ENCODE peak calls at places on chromosomes 7 and 10, in nine cellular contexts. One of them, this sample, is unnamed.

GRCh38 chr10:79142064-79142491 is 73.3 kb downstream of the ZMIZ1 start:
- DNase-seq in anterior cingulate cortex: no peak
- DNase-seq in SHP77: no peak
- DNase-seq in ELR: peak; percentile 65
- DNase-seq in activated CD8-positive, alpha-beta memory T cell treated with anti-CD3 and anti-CD28 coated beads for 48 hours: no peak
- DNase-seq in T-helper 9 cell: no peak
- DNase-seq in GM12878: no peak
- DNase-seq in NCI-H2029: peak; percentile 33
- DNase-seq in NCI-H1092 treated with DMSO at 0.1 percent for 48 hours: peak; percentile 54
- DNase-seq in this sample: no peak

GRCh38 chr7:67470256-67470751 is 473.7 kb downstream of the TYW1 start:
- DNase-seq in GM12878: no peak
- DNase-seq in activated CD8-positive, alpha-beta memory T cell treated with anti-CD3 and anti-CD28 coated beads for 48 hours: no peak
- DNase-seq in NCI-H1092 treated with DMSO at 0.1 percent for 48 hours: no peak
- DNase-seq in SHP77: no peak
- DNase-seq in T-helper 9 cell: no peak
- DNase-seq in NCI-H2029: no peak
- DNase-seq in anterior cingulate cortex: no peak
- DNase-seq in ELR: no peak
- DNase-seq in this sample: no peak

GRCh38 chr10:133235265-133235664 is 2.4 kb upstream of the VENTX start:
- DNase-seq in T-helper 9 cell: no peak
- DNase-seq in anterior cingulate cortex: no peak
- DNase-seq in GM12878: no peak
- DNase-seq in activated CD8-positive, alpha-beta memory T cell treated with anti-CD3 and anti-CD28 coated beads for 48 hours: no peak
- DNase-seq in NCI-H2029: no peak
- DNase-seq in NCI-H1092 treated with DMSO at 0.1 percent for 48 hours: no peak
- DNase-seq in ELR: no peak
- DNase-seq in SHP77: no peak
- DNase-seq in this sample: no peak

GRCh38 chr7:33388332-33388731 is 259.0 kb downstream of the BBS9 start:
- DNase-seq in activated CD8-positive, alpha-beta memory T cell treated with anti-CD3 and anti-CD28 coated beads for 48 hours: no peak
- DNase-seq in SHP77: no peak
- DNase-seq in GM12878: no peak
- DNase-seq in T-helper 9 cell: no peak
- DNase-seq in NCI-H1092 treated with DMSO at 0.1 percent for 48 hours: no peak
- DNase-seq in ELR: no peak
- DNase-seq in NCI-H2029: no peak
- DNase-seq in anterior cingulate cortex: no peak
- DNase-seq in this sample: no peak

GRCh38 chr10:49571419-49571818 is 32.5 kb upstream of the ERCC6 start:
- DNase-seq in NCI-H2029: no peak
- DNase-seq in activated CD8-positive, alpha-beta memory T cell treated with anti-CD3 and anti-CD28 coated beads for 48 hours: no peak
- DNase-seq in SHP77: no peak
- DNase-seq in T-helper 9 cell: no peak
- DNase-seq in GM12878: no peak
- DNase-seq in NCI-H1092 treated with DMSO at 0.1 percent for 48 hours: peak; percentile 12
- DNase-seq in ELR: peak; percentile 35
- DNase-seq in anterior cingulate cortex: no peak
- DNase-seq in this sample: no peak

GRCh38 chr7:155349601-155350331 is 52.1 kb downstream of the INSIG1 start:
- DNase-seq in ELR: no peak
- DNase-seq in NCI-H1092 treated with DMSO at 0.1 percent for 48 hours: no peak
- DNase-seq in activated CD8-positive, alpha-beta memory T cell treated with anti-CD3 and anti-CD28 coated beads for 48 hours: no peak
- DNase-seq in GM12878: no peak
- DNase-seq in SHP77: no peak
- DNase-seq in anterior cingulate cortex: no peak
- DNase-seq in T-helper 9 cell: no peak
- DNase-seq in NCI-H2029: no peak
- DNase-seq in this sample: no peak

GRCh38 chr7:156219307-156220077 is 407.2 kb upstream of the SHH start:
- DNase-seq in GM12878: no peak
- DNase-seq in activated CD8-positive, alpha-beta memory T cell treated with anti-CD3 and anti-CD28 coated beads for 48 hours: no peak
- DNase-seq in NCI-H2029: no peak
- DNase-seq in anterior cingulate cortex: no peak
- DNase-seq in ELR: no peak
- DNase-seq in NCI-H1092 treated with DMSO at 0.1 percent for 48 hours: no peak
- DNase-seq in SHP77: no peak
- DNase-seq in T-helper 9 cell: no peak
- DNase-seq in this sample: no peak

GRCh38 chr7:77441046-77441445 is 24.9 kb upstream of the GSAP start:
- DNase-seq in T-helper 9 cell: no peak
- DNase-seq in NCI-H1092 treated with DMSO at 0.1 percent for 48 hours: no peak
- DNase-seq in activated CD8-positive, alpha-beta memory T cell treated with anti-CD3 and anti-CD28 coated beads for 48 hours: no peak
- DNase-seq in SHP77: no peak
- DNase-seq in anterior cingulate cortex: no peak
- DNase-seq in GM12878: no peak
- DNase-seq in ELR: peak; percentile 51
- DNase-seq in NCI-H2029: no peak
- DNase-seq in this sample: no peak

GRCh38 chr10:62638062-62638477 is 166.4 kb upstream of the ADO start:
- DNase-seq in anterior cingulate cortex: no peak
- DNase-seq in ELR: peak; percentile 22
- DNase-seq in NCI-H2029: no peak
- DNase-seq in GM12878: peak; percentile 77
- DNase-seq in T-helper 9 cell: no peak
- DNase-seq in SHP77: no peak
- DNase-seq in NCI-H1092 treated with DMSO at 0.1 percent for 48 hours: no peak
- DNase-seq in activated CD8-positive, alpha-beta memory T cell treated with anti-CD3 and anti-CD28 coated beads for 48 hours: no peak
- DNase-seq in this sample: no peak

GRCh38 chr10:130623680-130624271 is 487.6 kb downstream of the GLRX3 start:
- DNase-seq in NCI-H2029: no peak
- DNase-seq in NCI-H1092 treated with DMSO at 0.1 percent for 48 hours: no peak
- DNase-seq in anterior cingulate cortex: no peak
- DNase-seq in GM12878: no peak
- DNase-seq in ELR: no peak
- DNase-seq in SHP77: no peak
- DNase-seq in activated CD8-positive, alpha-beta memory T cell treated with anti-CD3 and anti-CD28 coated beads for 48 hours: no peak
- DNase-seq in T-helper 9 cell: no peak
- DNase-seq in this sample: no peak

GRCh38 chr7:115635367-115635766 is 395.2 kb downstream of the TFEC start:
- DNase-seq in NCI-H1092 treated with DMSO at 0.1 percent for 48 hours: no peak
- DNase-seq in anterior cingulate cortex: no peak
- DNase-seq in SHP77: no peak
- DNase-seq in NCI-H2029: no peak
- DNase-seq in activated CD8-positive, alpha-beta memory T cell treated with anti-CD3 and anti-CD28 coated beads for 48 hours: no peak
- DNase-seq in GM12878: no peak
- DNase-seq in ELR: no peak
- DNase-seq in T-helper 9 cell: no peak
- DNase-seq in this sample: no peak

GRCh38 chr7:123871998-123872867 is 27.3 kb downstream of the HYAL4 start:
- DNase-seq in NCI-H2029: peak; percentile 28
- DNase-seq in NCI-H1092 treated with DMSO at 0.1 percent for 48 hours: peak; percentile 87
- DNase-seq in SHP77: peak; percentile 44
- DNase-seq in ELR: peak; percentile 59
- DNase-seq in activated CD8-positive, alpha-beta memory T cell treated with anti-CD3 and anti-CD28 coated beads for 48 hours: no peak
- DNase-seq in anterior cingulate cortex: no peak
- DNase-seq in T-helper 9 cell: peak; percentile 3
- DNase-seq in GM12878: no peak
- DNase-seq in this sample: peak; percentile 67

GRCh38 chr10:125113661-125114388 is 46.5 kb downstream of the CTBP2 start:
- DNase-seq in GM12878: no peak
- DNase-seq in SHP77: no peak
- DNase-seq in NCI-H2029: no peak
- DNase-seq in T-helper 9 cell: no peak
- DNase-seq in activated CD8-positive, alpha-beta memory T cell treated with anti-CD3 and anti-CD28 coated beads for 48 hours: no peak
- DNase-seq in ELR: peak; percentile 23
- DNase-seq in NCI-H1092 treated with DMSO at 0.1 percent for 48 hours: no peak
- DNase-seq in anterior cingulate cortex: no peak
- DNase-seq in this sample: no peak

GRCh38 chr7:155166673-155167370 is 96.7 kb downstream of the HTR5A start:
- DNase-seq in NCI-H1092 treated with DMSO at 0.1 percent for 48 hours: no peak
- DNase-seq in GM12878: no peak
- DNase-seq in ELR: peak; percentile 98
- DNase-seq in activated CD8-positive, alpha-beta memory T cell treated with anti-CD3 and anti-CD28 coated beads for 48 hours: no peak
- DNase-seq in anterior cingulate cortex: no peak
- DNase-seq in NCI-H2029: no peak
- DNase-seq in T-helper 9 cell: no peak
- DNase-seq in SHP77: no peak
- DNase-seq in this sample: no peak

GRCh38 chr7:91288208-91288824 is 24.1 kb downstream of the FZD1 start:
- DNase-seq in anterior cingulate cortex: no peak
- DNase-seq in NCI-H1092 treated with DMSO at 0.1 percent for 48 hours: no peak
- DNase-seq in T-helper 9 cell: no peak
- DNase-seq in ELR: peak; percentile 17
- DNase-seq in activated CD8-positive, alpha-beta memory T cell treated with anti-CD3 and anti-CD28 coated beads for 48 hours: no peak
- DNase-seq in SHP77: peak; percentile 17
- DNase-seq in NCI-H2029: peak; percentile 34
- DNase-seq in GM12878: no peak
- DNase-seq in this sample: peak; percentile 76

GRCh38 chr7:945147-945555 is 9.3 kb downstream of the ADAP1 start:
- DNase-seq in NCI-H2029: no peak
- DNase-seq in ELR: no peak
- DNase-seq in GM12878: no peak
- DNase-seq in SHP77: no peak
- DNase-seq in NCI-H1092 treated with DMSO at 0.1 percent for 48 hours: no peak
- DNase-seq in activated CD8-positive, alpha-beta memory T cell treated with anti-CD3 and anti-CD28 coated beads for 48 hours: no peak
- DNase-seq in T-helper 9 cell: no peak
- DNase-seq in anterior cingulate cortex: no peak
- DNase-seq in this sample: no peak

GRCh38 chr10:91381562-91381923 is 28.6 kb upstream of the HECTD2 start:
- DNase-seq in GM12878: no peak
- DNase-seq in NCI-H2029: no peak
- DNase-seq in SHP77: no peak
- DNase-seq in T-helper 9 cell: no peak
- DNase-seq in NCI-H1092 treated with DMSO at 0.1 percent for 48 hours: no peak
- DNase-seq in anterior cingulate cortex: no peak
- DNase-seq in ELR: no peak
- DNase-seq in activated CD8-positive, alpha-beta memory T cell treated with anti-CD3 and anti-CD28 coated beads for 48 hours: no peak
- DNase-seq in this sample: no peak

GRCh38 chr10:4981722-4982471 is 18.7 kb downstream of the AKR1C1 start:
- DNase-seq in anterior cingulate cortex: no peak
- DNase-seq in activated CD8-positive, alpha-beta memory T cell treated with anti-CD3 and anti-CD28 coated beads for 48 hours: no peak
- DNase-seq in SHP77: peak; percentile 50
- DNase-seq in T-helper 9 cell: no peak
- DNase-seq in NCI-H2029: no peak
- DNase-seq in GM12878: no peak
- DNase-seq in ELR: peak; percentile 63
- DNase-seq in NCI-H1092 treated with DMSO at 0.1 percent for 48 hours: no peak
- DNase-seq in this sample: peak; percentile 70

GRCh38 chr7:152462995-152463713 is 27.4 kb upstream of the KMT2C start:
- DNase-seq in NCI-H2029: peak; percentile 70
- DNase-seq in T-helper 9 cell: no peak
- DNase-seq in SHP77: peak; percentile 35
- DNase-seq in NCI-H1092 treated with DMSO at 0.1 percent for 48 hours: peak; percentile 93
- DNase-seq in activated CD8-positive, alpha-beta memory T cell treated with anti-CD3 and anti-CD28 coated beads for 48 hours: no peak
- DNase-seq in ELR: peak; percentile 53
- DNase-seq in anterior cingulate cortex: no peak
- DNase-seq in GM12878: no peak
- DNase-seq in this sample: peak; percentile 62

GRCh38 chr7:68706291-68706690 is 892.0 kb upstream of the AUTS2 start:
- DNase-seq in NCI-H1092 treated with DMSO at 0.1 percent for 48 hours: no peak
- DNase-seq in activated CD8-positive, alpha-beta memory T cell treated with anti-CD3 and anti-CD28 coated beads for 48 hours: no peak
- DNase-seq in NCI-H2029: no peak
- DNase-seq in ELR: peak; percentile 53
- DNase-seq in anterior cingulate cortex: no peak
- DNase-seq in GM12878: no peak
- DNase-seq in SHP77: no peak
- DNase-seq in T-helper 9 cell: no peak
- DNase-seq in this sample: no peak

GRCh38 chr7:36627836-36628235 is 96.5 kb downstream of the AOAH start:
- DNase-seq in anterior cingulate cortex: no peak
- DNase-seq in NCI-H1092 treated with DMSO at 0.1 percent for 48 hours: no peak
- DNase-seq in SHP77: no peak
- DNase-seq in GM12878: no peak
- DNase-seq in activated CD8-positive, alpha-beta memory T cell treated with anti-CD3 and anti-CD28 coated beads for 48 hours: no peak
- DNase-seq in T-helper 9 cell: no peak
- DNase-seq in NCI-H2029: no peak
- DNase-seq in ELR: no peak
- DNase-seq in this sample: no peak

GRCh38 chr10:3662775-3663174 is 122.2 kb downstream of the KLF6 start:
- DNase-seq in ELR: no peak
- DNase-seq in GM12878: no peak
- DNase-seq in NCI-H2029: no peak
- DNase-seq in T-helper 9 cell: no peak
- DNase-seq in anterior cingulate cortex: no peak
- DNase-seq in NCI-H1092 treated with DMSO at 0.1 percent for 48 hours: no peak
- DNase-seq in SHP77: no peak
- DNase-seq in activated CD8-positive, alpha-beta memory T cell treated with anti-CD3 and anti-CD28 coated beads for 48 hours: no peak
- DNase-seq in this sample: no peak

GRCh38 chr7:37705976-37706375 is 22.4 kb downstream of the GPR141 start:
- DNase-seq in GM12878: no peak
- DNase-seq in ELR: no peak
- DNase-seq in T-helper 9 cell: no peak
- DNase-seq in activated CD8-positive, alpha-beta memory T cell treated with anti-CD3 and anti-CD28 coated beads for 48 hours: no peak
- DNase-seq in SHP77: peak; percentile 18
- DNase-seq in NCI-H1092 treated with DMSO at 0.1 percent for 48 hours: no peak
- DNase-seq in anterior cingulate cortex: no peak
- DNase-seq in NCI-H2029: no peak
- DNase-seq in this sample: no peak

GRCh38 chr7:14821757-14822480 is 80.6 kb downstream of the DGKB start:
- DNase-seq in SHP77: no peak
- DNase-seq in NCI-H2029: no peak
- DNase-seq in activated CD8-positive, alpha-beta memory T cell treated with anti-CD3 and anti-CD28 coated beads for 48 hours: no peak
- DNase-seq in NCI-H1092 treated with DMSO at 0.1 percent for 48 hours: no peak
- DNase-seq in T-helper 9 cell: no peak
- DNase-seq in ELR: peak; percentile 75
- DNase-seq in anterior cingulate cortex: no peak
- DNase-seq in GM12878: no peak
- DNase-seq in this sample: no peak

GRCh38 chr7:121544726-121545125 is 148.6 kb upstream of the FAM3C start:
- DNase-seq in NCI-H2029: no peak
- DNase-seq in NCI-H1092 treated with DMSO at 0.1 percent for 48 hours: no peak
- DNase-seq in anterior cingulate cortex: no peak
- DNase-seq in SHP77: no peak
- DNase-seq in activated CD8-positive, alpha-beta memory T cell treated with anti-CD3 and anti-CD28 coated beads for 48 hours: no peak
- DNase-seq in T-helper 9 cell: no peak
- DNase-seq in ELR: peak; percentile 96
- DNase-seq in GM12878: no peak
- DNase-seq in this sample: no peak

GRCh38 chr7:78171398-78171797 is 372.8 kb downstream of the PHTF2 start:
- DNase-seq in SHP77: no peak
- DNase-seq in anterior cingulate cortex: no peak
- DNase-seq in T-helper 9 cell: no peak
- DNase-seq in ELR: no peak
- DNase-seq in NCI-H1092 treated with DMSO at 0.1 percent for 48 hours: no peak
- DNase-seq in activated CD8-positive, alpha-beta memory T cell treated with anti-CD3 and anti-CD28 coated beads for 48 hours: no peak
- DNase-seq in NCI-H2029: no peak
- DNase-seq in GM12878: no peak
- DNase-seq in this sample: no peak

GRCh38 chr10:73946253-73947145 is 35.6 kb downstream of the PLAU start:
- DNase-seq in activated CD8-positive, alpha-beta memory T cell treated with anti-CD3 and anti-CD28 coated beads for 48 hours: no peak
- DNase-seq in T-helper 9 cell: no peak
- DNase-seq in GM12878: no peak
- DNase-seq in anterior cingulate cortex: no peak
- DNase-seq in NCI-H1092 treated with DMSO at 0.1 percent for 48 hours: no peak
- DNase-seq in ELR: no peak
- DNase-seq in SHP77: no peak
- DNase-seq in NCI-H2029: no peak
- DNase-seq in this sample: no peak

GRCh38 chr10:13727574-13727973 is 140.8 kb downstream of the PRPF18 start:
- DNase-seq in activated CD8-positive, alpha-beta memory T cell treated with anti-CD3 and anti-CD28 coated beads for 48 hours: no peak
- DNase-seq in NCI-H1092 treated with DMSO at 0.1 percent for 48 hours: no peak
- DNase-seq in NCI-H2029: no peak
- DNase-seq in anterior cingulate cortex: no peak
- DNase-seq in SHP77: no peak
- DNase-seq in GM12878: no peak
- DNase-seq in T-helper 9 cell: no peak
- DNase-seq in ELR: no peak
- DNase-seq in this sample: no peak

GRCh38 chr10:102677736-102678354 is 33.6 kb downstream of the TRIM8 start:
- DNase-seq in anterior cingulate cortex: no peak
- DNase-seq in ELR: no peak
- DNase-seq in T-helper 9 cell: no peak
- DNase-seq in activated CD8-positive, alpha-beta memory T cell treated with anti-CD3 and anti-CD28 coated beads for 48 hours: no peak
- DNase-seq in SHP77: no peak
- DNase-seq in GM12878: no peak
- DNase-seq in NCI-H1092 treated with DMSO at 0.1 percent for 48 hours: no peak
- DNase-seq in NCI-H2029: no peak
- DNase-seq in this sample: no peak

GRCh38 chr10:76311752-76312699 is 880.6 kb downstream of the LRMDA start:
- DNase-seq in T-helper 9 cell: no peak
- DNase-seq in SHP77: peak; percentile 27
- DNase-seq in NCI-H1092 treated with DMSO at 0.1 percent for 48 hours: peak; percentile 25
- DNase-seq in ELR: peak; percentile 60
- DNase-seq in NCI-H2029: no peak
- DNase-seq in anterior cingulate cortex: no peak
- DNase-seq in GM12878: no peak
- DNase-seq in activated CD8-positive, alpha-beta memory T cell treated with anti-CD3 and anti-CD28 coated beads for 48 hours: no peak
- DNase-seq in this sample: no peak

GRCh38 chr7:85067371-85067770 is 119.5 kb downstream of the SEMA3D start:
- DNase-seq in GM12878: no peak
- DNase-seq in SHP77: no peak
- DNase-seq in NCI-H2029: no peak
- DNase-seq in activated CD8-positive, alpha-beta memory T cell treated with anti-CD3 and anti-CD28 coated beads for 48 hours: no peak
- DNase-seq in T-helper 9 cell: no peak
- DNase-seq in NCI-H1092 treated with DMSO at 0.1 percent for 48 hours: no peak
- DNase-seq in anterior cingulate cortex: no peak
- DNase-seq in ELR: no peak
- DNase-seq in this sample: no peak